ENCODE peak calls at places on chromosomes 7 and 10, in eight cellular contexts. X is HCT116, B is transverse colon, V is SK-N-SH, S is prostate gland, U is endothelial cell of umbilical vein, Y is sigmoid colon, D is suprapubic skin. Q is an unnamed sample.

GRCh38 chr7:107327986-107328569 is 141.8 kb upstream of the GPR22 start:
- DNase-seq in X (no peak), B (no peak), V (no peak), S (no peak), U (no peak), Y (no peak), D (no peak), Q (no peak)

GRCh38 chr7:134186022-134186421 is 58.9 kb downstream of the LRGUK start:
- DNase-seq in X (no peak), B (no peak), V (no peak), S (no peak), U (no peak), Y (no peak), D (no peak), Q (no peak)

GRCh38 chr10:50622497-50623298 is 1.1 kb downstream of the SGMS1 start:
- DNase-seq in X (no peak), B (peak; percentile 53), V (peak; percentile 50), S (peak; percentile 32), U (peak; percentile 65), Y (peak; percentile 81), D (peak; percentile 83), Q (no peak)

GRCh38 chr7:68706291-68706690 is 892.0 kb upstream of the AUTS2 start:
- DNase-seq in X (no peak), B (no peak), V (no peak), S (no peak), U (no peak), Y (no peak), D (no peak), Q (no peak)

GRCh38 chr10:91022390-91022789 is 101.5 kb upstream of the ANKRD1 start:
- DNase-seq in X (no peak), B (no peak), V (no peak), S (no peak), U (no peak), Y (no peak), D (no peak), Q (no peak)

GRCh38 chr7:7220821-7221220 is 38.5 kb downstream of the C1GALT1 start:
- DNase-seq in X (no peak), B (no peak), V (no peak), S (no peak), U (no peak), Y (no peak), D (no peak), Q (no peak)

GRCh38 chr7:155213955-155214327 is 83.7 kb upstream of the INSIG1 start:
- DNase-seq in X (no peak), B (no peak), V (no peak), S (no peak), U (no peak), Y (no peak), D (peak; percentile 77), Q (no peak)

GRCh38 chr10:30883116-30883515 is 148.5 kb downstream of the ZNF438 start:
- DNase-seq in X (no peak), B (no peak), V (no peak), S (no peak), U (peak; percentile 59), Y (no peak), D (no peak), Q (no peak)

GRCh38 chr7:137967143-137968018 is 34.5 kb downstream of the CREB3L2 start:
- DNase-seq in X (no peak), B (no peak), V (no peak), S (no peak), U (peak; percentile 66), Y (no peak), D (no peak), Q (no peak)

GRCh38 chr10:21497177-21497807 is 28.2 kb downstream of the SKIDA1 start:
- DNase-seq in X (peak; percentile 82), B (peak; percentile 91), V (peak; percentile 98), S (peak; percentile 93), U (peak; percentile 83), Y (peak; percentile 96), D (peak; percentile 96), Q (peak; percentile 96)

GRCh38 chr10:4758256-4758655 is 67.8 kb upstream of the AKR1E2 start:
- DNase-seq in X (no peak), B (no peak), V (no peak), S (no peak), U (no peak), Y (no peak), D (no peak), Q (no peak)

GRCh38 chr10:2119316-2119715 is 382.0 kb upstream of the ADARB2 start:
- DNase-seq in X (no peak), B (no peak), V (no peak), S (no peak), U (no peak), Y (no peak), D (no peak), Q (no peak)

GRCh38 chr7:94374231-94374630 is 20.5 kb upstream of the COL1A2 start:
- DNase-seq in X (no peak), B (peak; percentile 61), V (no peak), S (no peak), U (peak; percentile 92), Y (peak; percentile 94), D (peak; percentile 91), Q (no peak)

DNA sequence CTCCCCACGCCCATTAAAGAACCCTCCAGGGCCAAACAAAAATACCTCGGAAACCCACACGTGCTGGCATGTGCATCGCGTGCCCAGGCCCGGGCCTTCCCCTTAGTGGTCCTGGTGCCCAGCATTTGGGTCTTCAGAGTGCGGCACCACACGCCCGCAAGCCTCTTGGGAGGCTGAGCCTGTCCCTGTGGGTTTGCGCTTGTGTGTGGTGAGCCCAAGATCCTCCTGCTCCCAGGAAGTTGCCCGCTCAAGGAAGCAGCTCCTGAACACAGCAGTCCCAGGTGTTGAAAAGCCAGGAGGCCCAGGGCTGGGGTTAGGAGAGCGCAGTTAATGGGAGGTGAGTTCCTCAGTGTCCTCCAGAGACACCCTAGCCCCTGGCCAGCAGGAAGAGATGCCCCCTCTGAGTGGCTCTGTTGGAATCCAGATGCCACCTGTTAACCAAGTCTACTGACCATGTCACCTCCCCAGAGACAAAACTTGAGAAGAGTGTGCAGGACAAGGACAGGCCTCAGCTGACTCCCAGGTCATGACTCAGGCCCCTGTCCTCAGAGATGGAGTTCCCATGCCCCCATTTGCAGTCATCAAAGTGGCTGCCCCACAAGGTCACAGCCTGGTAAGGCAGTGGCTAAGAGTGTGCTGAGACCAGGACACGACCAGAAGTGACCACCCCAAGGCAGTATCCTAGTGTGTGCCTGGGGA is 5.1 kb downstream of the FZD9 start:
- DNase-seq in X (no peak), B (no peak), V (no peak), S (no peak), U (no peak), Y (peak; percentile 38), D (no peak), Q (no peak)
- TF ChIP-seq POLR2AphosphoS5 in X (no peak), B (no peak), V (no peak), S (no peak), U (peak; percentile 15), Y (no peak), D (no peak), Q (no peak)

GRCh38 chr10:131128731-131129130 is 182.8 kb downstream of the TCERG1L start:
- DNase-seq in X (no peak), B (no peak), V (no peak), S (no peak), U (no peak), Y (no peak), D (no peak), Q (no peak)
- H3K4me1 ChIP-seq in X (no peaks in the 10 kb centered on the region), B (no peaks in the 10 kb centered on the region), V (peaks cover 12% of the 10 kb centered on the region), S (no peaks in the 10 kb centered on the region), U (no peaks in the 10 kb centered on the region), Y (no peaks in the 10 kb centered on the region), D (peaks cover 25% of the 10 kb centered on the region), Q (no peaks in the 10 kb centered on the region)

DNA sequence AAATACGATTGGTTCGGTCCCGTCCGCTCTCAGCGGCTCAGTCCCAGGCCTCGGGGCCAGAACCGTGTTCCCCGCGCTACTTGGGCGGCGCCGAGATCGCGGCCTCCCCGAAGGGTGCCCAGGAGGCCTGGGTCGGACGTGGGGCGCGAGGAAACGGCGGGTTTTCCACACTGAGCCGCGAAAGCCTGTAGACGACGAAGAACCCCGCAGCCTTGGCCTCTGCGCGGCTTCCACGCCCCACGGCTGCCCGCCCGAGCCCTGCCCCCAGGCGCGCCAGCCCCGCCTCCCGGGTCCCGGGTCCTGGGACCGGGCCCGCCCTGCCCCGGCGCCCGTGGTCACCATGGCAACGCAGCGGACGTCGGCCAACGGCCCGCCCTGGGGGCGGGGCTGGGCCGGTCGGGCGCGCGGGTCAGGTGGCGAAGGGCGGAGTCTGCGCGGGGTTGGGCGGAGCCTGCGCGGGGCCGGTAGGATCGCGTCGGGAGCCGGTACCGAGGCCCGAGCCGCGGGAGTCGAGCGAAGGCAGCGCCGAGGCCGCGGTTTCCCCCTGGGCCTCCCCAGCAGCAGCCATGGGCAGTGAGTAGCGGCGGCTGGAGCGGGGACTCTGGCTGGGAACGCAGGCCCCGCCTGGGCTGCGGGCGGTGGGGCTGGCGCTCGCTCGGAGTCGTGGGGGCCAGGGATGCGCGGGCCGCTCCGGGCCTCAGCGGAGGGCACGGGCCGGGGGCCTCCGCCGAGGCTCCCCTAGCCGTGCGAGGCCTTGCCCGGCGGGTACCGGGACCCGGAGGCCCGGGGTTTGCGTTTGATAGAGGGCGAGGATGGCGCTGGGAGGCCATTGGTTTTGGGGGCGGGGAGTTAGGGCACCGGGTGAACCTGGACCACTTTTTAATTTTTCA is at the start of gene SEC61A2:
- DNase-seq in X (peak; percentile 73), B (peak; percentile 98), V (peak; percentile 100), S (peak; percentile 96), U (peak; percentile 91), Y (peak; percentile 97), D (peak; percentile 97), Q (peak; percentile 85)
- TF ChIP-seq POLR2AphosphoS5 in X (peak; percentile 69), B (peak; percentile 47), V (no peak), S (peak; percentile 40), U (peak; percentile 84), Y (peak; percentile 42), D (peak; percentile 47), Q (peak; percentile 21)

GRCh38 chr7:5677538-5678294 is 103.7 kb downstream of the RNF216 start:
- DNase-seq in X (peak; percentile 34), B (peak; percentile 61), V (peak; percentile 80), S (peak; percentile 44), U (peak; percentile 84), Y (peak; percentile 88), D (peak; percentile 85), Q (no peak)

GRCh38 chr7:5678295-5679046 is 103.0 kb downstream of the RNF216 start:
- DNase-seq in X (no peak), B (no peak), V (no peak), S (no peak), U (no peak), Y (no peak), D (no peak), Q (no peak)

GRCh38 chr7:5679741-5680473 is 101.6 kb downstream of the RNF216 start:
- DNase-seq in X (no peak), B (peak; percentile 53), V (no peak), S (no peak), U (no peak), Y (peak; percentile 83), D (no peak), Q (no peak)

GRCh38 chr7:5681423-5681822 is 100.0 kb downstream of the RNF216 start:
- DNase-seq in X (no peak), B (no peak), V (no peak), S (no peak), U (no peak), Y (no peak), D (no peak), Q (no peak)

DNA sequence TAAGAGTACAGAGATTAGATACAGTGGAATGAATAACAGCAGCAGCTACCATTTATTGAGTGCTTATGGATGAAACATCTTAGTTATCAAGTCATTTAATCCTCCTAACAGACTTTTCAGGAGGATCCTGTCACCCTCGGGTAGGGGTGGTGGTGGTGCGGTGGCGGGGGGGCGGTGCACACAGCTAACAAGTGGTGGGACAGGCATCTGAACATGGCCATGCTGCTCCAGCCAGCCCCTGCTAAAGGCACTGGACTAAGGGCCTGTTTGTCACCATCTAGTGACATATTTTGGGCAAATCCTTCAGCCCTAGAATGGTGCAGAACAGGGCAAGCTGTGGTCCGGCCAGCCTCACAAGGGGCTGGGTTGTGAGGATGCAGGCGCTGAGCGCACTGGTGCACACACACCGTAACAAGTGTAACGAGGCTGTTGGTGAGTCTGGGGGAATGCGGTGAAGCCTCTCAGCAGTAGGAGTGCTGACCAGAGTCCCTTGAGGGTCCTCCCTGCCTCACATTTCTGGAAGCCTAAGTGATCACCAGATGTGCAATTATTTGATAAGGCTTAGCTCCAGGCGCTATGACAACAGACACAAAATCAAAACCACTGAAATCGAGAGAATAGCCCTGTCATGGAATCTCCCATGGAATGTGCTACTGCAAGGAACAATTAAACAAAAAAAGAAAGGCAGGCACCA is 102.3 kb downstream of the RNF216 start:
- DNase-seq in X (no peak), B (no peak), V (peak; percentile 58), S (no peak), U (no peak), Y (no peak), D (no peak), Q (no peak)
- H3K4me1 ChIP-seq in X (peaks cover 6% of the 10 kb centered on the region), B (peaks cover 24% of the 10 kb centered on the region), V (peaks cover 22% of the 10 kb centered on the region), S (peaks cover 4% of the 10 kb centered on the region), U (peaks cover 17% of the 10 kb centered on the region), Y (no peaks in the 10 kb centered on the region), D (peaks cover 37% of the 10 kb centered on the region), Q (no peaks in the 10 kb centered on the region)

Q was measured in breast epithelium.